ENCODE peak calls at places on chromosome 10, in eight cellular contexts. G is SW 1271, R is thoracic aorta, N is astrocyte of the hippocampus, U is fibroblast of pulmonary artery, Q is AG09319, Z is sciatic nerve, P is tibial nerve. M is an unnamed sample.

GRCh38 chr10:79381804-79382221 is 34.5 kb downstream of the PPIF start:
- DNase-seq in Q (no peak), Z (peak), R (peak), N (peak), U (peak), P (no peak), G (no peak), M (no peak)

GRCh38 chr10:90635111-90635798 is 222.6 kb downstream of the HTR7 start:
- DNase-seq in N (no peak), P (no peak), Z (no peak), G (no peak), R (no peak), Q (no peak), U (no peak), M (no peak)

GRCh38 chr10:13587367-13587766 is 602 bp downstream of the PRPF18 start:
- DNase-seq in Z (no peak), R (no peak), U (no peak), N (no peak), Q (no peak), P (no peak), G (no peak), M (no peak)

GRCh38 chr10:4013651-4014085 is 228.7 kb upstream of the KLF6 start:
- DNase-seq in Z (no peak), N (no peak), G (no peak), U (no peak), P (no peak), Q (no peak), R (no peak), M (peak)

GRCh38 chr10:113666682-113667252 is 2.9 kb upstream of the NRAP start:
- DNase-seq in Z (no peak), U (peak), G (no peak), P (no peak), N (peak), Q (no peak), R (no peak), M (no peak)

GRCh38 chr10:87635498-87636312 is 24.0 kb upstream of the PAPSS2 start:
- DNase-seq in G (peak), U (peak), R (no peak), Z (no peak), Q (no peak), P (no peak), N (peak), M (no peak)

GRCh38 chr10:130739016-130739756 is 572.3 kb downstream of the TCERG1L start:
- DNase-seq in P (no peak), Q (no peak), Z (peak), U (no peak), G (no peak), N (no peak), R (no peak), M (no peak)

GRCh38 chr10:79422178-79422892 is 23.1 kb downstream of the ZCCHC24 start:
- DNase-seq in Z (peak), U (peak), Q (peak), R (no peak), N (peak), P (peak), G (no peak), M (no peak)

GRCh38 chr10:75640803-75641202 is 209.4 kb downstream of the LRMDA start:
- DNase-seq in R (no peak), G (no peak), N (no peak), P (no peak), U (no peak), Q (no peak), Z (no peak), M (no peak)

GRCh38 chr10:132321726-132322125 is 10.3 kb upstream of the LRRC27 start:
- DNase-seq in G (no peak), Q (no peak), P (no peak), R (no peak), Z (peak), U (no peak), N (no peak), M (no peak)

GRCh38 chr10:6721964-6722615 is 142.0 kb upstream of the PRKCQ start:
- DNase-seq in U (peak), G (peak), P (no peak), Q (peak), N (peak), Z (no peak), R (no peak), M (no peak)

GRCh38 chr10:129442866-129443265 is 24.2 kb upstream of the MGMT start:
- DNase-seq in Q (no peak), N (no peak), U (no peak), R (no peak), Z (no peak), G (no peak), P (no peak), M (no peak)

GRCh38 chr10:104340099-104340594 is 1.9 kb upstream of the ITPRIP start:
- DNase-seq in G (no peak), P (no peak), Z (no peak), U (no peak), Q (no peak), N (no peak), R (no peak), M (no peak)

GRCh38 chr10:101775273-101776131 is at the start of gene FGF8:
- DNase-seq in G (no peak), Z (no peak), U (no peak), N (peak), Q (no peak), R (no peak), P (no peak), M (no peak)

GRCh38 chr10:31745612-31746376 is 182.8 kb downstream of the ARHGAP12 start:
- DNase-seq in G (peak), P (no peak), Z (no peak), U (peak), N (peak), Q (peak), R (no peak), M (peak)

GRCh38 chr10:32182476-32182875 is 126.3 kb upstream of the KIF5B start:
- DNase-seq in R (no peak), G (no peak), P (no peak), U (no peak), N (no peak), Q (no peak), Z (no peak), M (no peak)

GRCh38 chr10:4073912-4074311 is 288.9 kb upstream of the KLF6 start:
- DNase-seq in R (peak), G (no peak), Q (no peak), U (peak), N (peak), P (no peak), Z (no peak), M (no peak)

GRCh38 chr10:932589-932988 is 1.1 kb upstream of the LARP4B start:
- DNase-seq in Q (no peak), G (no peak), Z (peak), P (no peak), N (no peak), U (no peak), R (no peak), M (no peak)

GRCh38 chr10:75469018-75469616 is 37.7 kb downstream of the LRMDA start:
- DNase-seq in N (peak), R (peak), Z (no peak), U (peak), Q (peak), G (no peak), P (peak), M (no peak)

GRCh38 chr10:91883549-91884542 is 25.4 kb downstream of the FGFBP3 start:
- DNase-seq in U (peak), Q (no peak), P (peak), N (peak), Z (no peak), G (no peak), R (peak), M (no peak)

GRCh38 chr10:123800821-123801220 is 90.8 kb downstream of the CPXM2 start:
- DNase-seq in R (no peak), Q (no peak), G (no peak), N (no peak), P (no peak), Z (no peak), U (no peak), M (no peak)

GRCh38 chr10:22325948-22326702 is 5.2 kb downstream of the BMI1 start:
- DNase-seq in P (no peak), U (no peak), Z (no peak), R (no peak), N (no peak), Q (no peak), G (no peak), M (no peak)

GRCh38 chr10:27654284-27654683 is 91.3 kb downstream of the MKX start:
- DNase-seq in R (no peak), Z (no peak), Q (no peak), G (no peak), U (no peak), P (no peak), N (no peak), M (no peak)

GRCh38 chr10:77264107-77264506 is 373.5 kb downstream of the KCNMA1 start:
- DNase-seq in Z (no peak), G (no peak), R (no peak), P (no peak), Q (no peak), N (no peak), U (no peak), M (no peak)

GRCh38 chr10:43396061-43396927 is 12.7 kb downstream of the HNRNPF start:
- DNase-seq in G (peak), N (peak), Z (peak), Q (no peak), U (peak), P (peak), R (no peak), M (peak)

GRCh38 chr10:1620803-1621202 is 116.5 kb downstream of the ADARB2 start:
- DNase-seq in Q (no peak), U (no peak), G (no peak), Z (no peak), P (no peak), R (no peak), N (no peak), M (no peak)

GRCh38 chr10:76352300-76352699 is 920.9 kb downstream of the LRMDA start:
- DNase-seq in R (no peak), P (no peak), N (peak), Z (no peak), G (peak), U (peak), Q (no peak), M (no peak)

GRCh38 chr10:5595095-5595494 is 70.3 kb downstream of the CALML3 start:
- DNase-seq in P (no peak), G (no peak), Q (no peak), N (no peak), R (no peak), U (no peak), Z (no peak), M (no peak)

GRCh38 chr10:92572362-92573090 is 1.4 kb downstream of the IDE start:
- DNase-seq in G (no peak), Z (no peak), N (peak), R (no peak), U (no peak), Q (no peak), P (no peak), M (no peak)

GRCh38 chr10:97852277-97852676 is 2.6 kb downstream of the GOLGA7B start:
- DNase-seq in Z (no peak), P (no peak), U (no peak), G (no peak), R (no peak), Q (no peak), N (no peak), M (no peak)